ENCODE peak calls at places on chromosome 11, in nine cellular contexts. One of them, this sample, is unnamed.

GRCh38 chr11:9461760-9462134 is 935 bp downstream of the ZNF143 start:
- DNase-seq in fibroblast of the aortic adventitia: peak; percentile 42
- DNase-seq in non-pigmented ciliary epithelial cell: no peak
- DNase-seq in NCI-H774: no peak
- DNase-seq in fibroblast of the conjunctiva: no peak
- DNase-seq in mucosa of gallbladder: no peak
- DNase-seq in HTR-8/SVneo: no peak
- DNase-seq in stimulated activated CD4-positive, alpha-beta T cell treated with anti-CD3 and anti-CD28 coated beads, Interleukin-1b, Interleukin-23, amount 100 ng/mL, for 4 hours: no peak
- DNase-seq in activated naive CD8-positive, alpha-beta T cell treated with anti-CD3 and anti-CD28 coated beads, Interleukin-2, amount 50 U/mL, for 24 hours: no peak
- DNase-seq in this sample: no peak

GRCh38 chr11:100875521-100875869 is 188.4 kb downstream of the ARHGAP42 start:
- DNase-seq in HTR-8/SVneo: no peak
- DNase-seq in fibroblast of the conjunctiva: no peak
- DNase-seq in NCI-H774: no peak
- DNase-seq in fibroblast of the aortic adventitia: no peak
- DNase-seq in mucosa of gallbladder: no peak
- DNase-seq in non-pigmented ciliary epithelial cell: no peak
- DNase-seq in stimulated activated CD4-positive, alpha-beta T cell treated with anti-CD3 and anti-CD28 coated beads, Interleukin-1b, Interleukin-23, amount 100 ng/mL, for 4 hours: no peak
- DNase-seq in activated naive CD8-positive, alpha-beta T cell treated with anti-CD3 and anti-CD28 coated beads, Interleukin-2, amount 50 U/mL, for 24 hours: no peak
- DNase-seq in this sample: no peak

GRCh38 chr11:119845305-119845704 is 116.3 kb upstream of the NECTIN1 start:
- DNase-seq in mucosa of gallbladder: no peak
- DNase-seq in activated naive CD8-positive, alpha-beta T cell treated with anti-CD3 and anti-CD28 coated beads, Interleukin-2, amount 50 U/mL, for 24 hours: no peak
- DNase-seq in NCI-H774: no peak
- DNase-seq in HTR-8/SVneo: no peak
- DNase-seq in fibroblast of the conjunctiva: no peak
- DNase-seq in stimulated activated CD4-positive, alpha-beta T cell treated with anti-CD3 and anti-CD28 coated beads, Interleukin-1b, Interleukin-23, amount 100 ng/mL, for 4 hours: no peak
- DNase-seq in fibroblast of the aortic adventitia: no peak
- DNase-seq in non-pigmented ciliary epithelial cell: no peak
- DNase-seq in this sample: no peak

GRCh38 chr11:83628622-83629347 is 342.6 kb upstream of the CCDC90B start:
- DNase-seq in HTR-8/SVneo: no peak
- DNase-seq in fibroblast of the aortic adventitia: no peak
- DNase-seq in stimulated activated CD4-positive, alpha-beta T cell treated with anti-CD3 and anti-CD28 coated beads, Interleukin-1b, Interleukin-23, amount 100 ng/mL, for 4 hours: no peak
- DNase-seq in non-pigmented ciliary epithelial cell: no peak
- DNase-seq in NCI-H774: no peak
- DNase-seq in activated naive CD8-positive, alpha-beta T cell treated with anti-CD3 and anti-CD28 coated beads, Interleukin-2, amount 50 U/mL, for 24 hours: no peak
- DNase-seq in mucosa of gallbladder: no peak
- DNase-seq in fibroblast of the conjunctiva: no peak
- DNase-seq in this sample: no peak

GRCh38 chr11:88480217-88480616 is 142.7 kb upstream of the CTSC start:
- DNase-seq in non-pigmented ciliary epithelial cell: peak; percentile 73
- DNase-seq in mucosa of gallbladder: no peak
- DNase-seq in HTR-8/SVneo: peak; percentile 25
- DNase-seq in activated naive CD8-positive, alpha-beta T cell treated with anti-CD3 and anti-CD28 coated beads, Interleukin-2, amount 50 U/mL, for 24 hours: no peak
- DNase-seq in stimulated activated CD4-positive, alpha-beta T cell treated with anti-CD3 and anti-CD28 coated beads, Interleukin-1b, Interleukin-23, amount 100 ng/mL, for 4 hours: no peak
- DNase-seq in NCI-H774: no peak
- DNase-seq in fibroblast of the aortic adventitia: peak; percentile 97
- DNase-seq in fibroblast of the conjunctiva: peak; percentile 59
- DNase-seq in this sample: no peak

GRCh38 chr11:125167954-125168821 is 3.6 kb downstream of the PKNOX2 start:
- DNase-seq in fibroblast of the conjunctiva: peak; percentile 79
- DNase-seq in fibroblast of the aortic adventitia: peak; percentile 73
- DNase-seq in activated naive CD8-positive, alpha-beta T cell treated with anti-CD3 and anti-CD28 coated beads, Interleukin-2, amount 50 U/mL, for 24 hours: no peak
- DNase-seq in HTR-8/SVneo: no peak
- DNase-seq in mucosa of gallbladder: no peak
- DNase-seq in stimulated activated CD4-positive, alpha-beta T cell treated with anti-CD3 and anti-CD28 coated beads, Interleukin-1b, Interleukin-23, amount 100 ng/mL, for 4 hours: no peak
- DNase-seq in NCI-H774: no peak
- DNase-seq in non-pigmented ciliary epithelial cell: no peak
- DNase-seq in this sample: no peak

GRCh38 chr11:131412061-131412460 is 41.6 kb downstream of the NTM start:
- DNase-seq in mucosa of gallbladder: no peak
- DNase-seq in NCI-H774: no peak
- DNase-seq in non-pigmented ciliary epithelial cell: no peak
- DNase-seq in activated naive CD8-positive, alpha-beta T cell treated with anti-CD3 and anti-CD28 coated beads, Interleukin-2, amount 50 U/mL, for 24 hours: no peak
- DNase-seq in HTR-8/SVneo: no peak
- DNase-seq in fibroblast of the conjunctiva: no peak
- DNase-seq in stimulated activated CD4-positive, alpha-beta T cell treated with anti-CD3 and anti-CD28 coated beads, Interleukin-1b, Interleukin-23, amount 100 ng/mL, for 4 hours: no peak
- DNase-seq in fibroblast of the aortic adventitia: no peak
- DNase-seq in this sample: no peak

GRCh38 chr11:65781152-65781961 is 581 bp upstream of the AP5B1 start:
- DNase-seq in NCI-H774: no peak
- DNase-seq in activated naive CD8-positive, alpha-beta T cell treated with anti-CD3 and anti-CD28 coated beads, Interleukin-2, amount 50 U/mL, for 24 hours: no peak
- DNase-seq in stimulated activated CD4-positive, alpha-beta T cell treated with anti-CD3 and anti-CD28 coated beads, Interleukin-1b, Interleukin-23, amount 100 ng/mL, for 4 hours: no peak
- DNase-seq in mucosa of gallbladder: no peak
- DNase-seq in non-pigmented ciliary epithelial cell: no peak
- DNase-seq in fibroblast of the aortic adventitia: peak; percentile 9
- DNase-seq in HTR-8/SVneo: no peak
- DNase-seq in fibroblast of the conjunctiva: no peak
- DNase-seq in this sample: peak; percentile 14

GRCh38 chr11:2788751-2789140 is 89.0 kb upstream of the KCNQ1OT1 start:
- DNase-seq in mucosa of gallbladder: no peak
- DNase-seq in HTR-8/SVneo: no peak
- DNase-seq in fibroblast of the conjunctiva: no peak
- DNase-seq in fibroblast of the aortic adventitia: no peak
- DNase-seq in non-pigmented ciliary epithelial cell: no peak
- DNase-seq in activated naive CD8-positive, alpha-beta T cell treated with anti-CD3 and anti-CD28 coated beads, Interleukin-2, amount 50 U/mL, for 24 hours: peak; percentile 0
- DNase-seq in NCI-H774: no peak
- DNase-seq in stimulated activated CD4-positive, alpha-beta T cell treated with anti-CD3 and anti-CD28 coated beads, Interleukin-1b, Interleukin-23, amount 100 ng/mL, for 4 hours: no peak
- DNase-seq in this sample: no peak

GRCh38 chr11:111762981-111763643 is 3.1 kb downstream of the PPP2R1B start:
- DNase-seq in stimulated activated CD4-positive, alpha-beta T cell treated with anti-CD3 and anti-CD28 coated beads, Interleukin-1b, Interleukin-23, amount 100 ng/mL, for 4 hours: no peak
- DNase-seq in activated naive CD8-positive, alpha-beta T cell treated with anti-CD3 and anti-CD28 coated beads, Interleukin-2, amount 50 U/mL, for 24 hours: no peak
- DNase-seq in mucosa of gallbladder: no peak
- DNase-seq in NCI-H774: no peak
- DNase-seq in fibroblast of the aortic adventitia: peak; percentile 44
- DNase-seq in fibroblast of the conjunctiva: no peak
- DNase-seq in non-pigmented ciliary epithelial cell: no peak
- DNase-seq in HTR-8/SVneo: no peak
- DNase-seq in this sample: peak; percentile 29

GRCh38 chr11:119982517-119983239 is 155.2 kb downstream of the TRIM29 start:
- DNase-seq in fibroblast of the aortic adventitia: peak; percentile 7
- DNase-seq in fibroblast of the conjunctiva: peak; percentile 6
- DNase-seq in HTR-8/SVneo: no peak
- DNase-seq in stimulated activated CD4-positive, alpha-beta T cell treated with anti-CD3 and anti-CD28 coated beads, Interleukin-1b, Interleukin-23, amount 100 ng/mL, for 4 hours: no peak
- DNase-seq in mucosa of gallbladder: no peak
- DNase-seq in non-pigmented ciliary epithelial cell: no peak
- DNase-seq in NCI-H774: no peak
- DNase-seq in activated naive CD8-positive, alpha-beta T cell treated with anti-CD3 and anti-CD28 coated beads, Interleukin-2, amount 50 U/mL, for 24 hours: no peak
- DNase-seq in this sample: no peak

GRCh38 chr11:75703709-75704237 is 13.9 kb upstream of the MOGAT2 start:
- DNase-seq in activated naive CD8-positive, alpha-beta T cell treated with anti-CD3 and anti-CD28 coated beads, Interleukin-2, amount 50 U/mL, for 24 hours: no peak
- DNase-seq in HTR-8/SVneo: no peak
- DNase-seq in stimulated activated CD4-positive, alpha-beta T cell treated with anti-CD3 and anti-CD28 coated beads, Interleukin-1b, Interleukin-23, amount 100 ng/mL, for 4 hours: no peak
- DNase-seq in fibroblast of the conjunctiva: no peak
- DNase-seq in fibroblast of the aortic adventitia: no peak
- DNase-seq in mucosa of gallbladder: no peak
- DNase-seq in non-pigmented ciliary epithelial cell: no peak
- DNase-seq in NCI-H774: no peak
- DNase-seq in this sample: no peak

GRCh38 chr11:81197396-81197795 is 1536.3 kb downstream of the FAM181B start:
- DNase-seq in non-pigmented ciliary epithelial cell: no peak
- DNase-seq in fibroblast of the aortic adventitia: no peak
- DNase-seq in activated naive CD8-positive, alpha-beta T cell treated with anti-CD3 and anti-CD28 coated beads, Interleukin-2, amount 50 U/mL, for 24 hours: no peak
- DNase-seq in HTR-8/SVneo: no peak
- DNase-seq in NCI-H774: no peak
- DNase-seq in stimulated activated CD4-positive, alpha-beta T cell treated with anti-CD3 and anti-CD28 coated beads, Interleukin-1b, Interleukin-23, amount 100 ng/mL, for 4 hours: no peak
- DNase-seq in fibroblast of the conjunctiva: no peak
- DNase-seq in mucosa of gallbladder: no peak
- DNase-seq in this sample: no peak

GRCh38 chr11:33507967-33508366 is 192.7 kb downstream of the C11orf91 start:
- DNase-seq in fibroblast of the conjunctiva: no peak
- DNase-seq in NCI-H774: no peak
- DNase-seq in fibroblast of the aortic adventitia: peak; percentile 52
- DNase-seq in stimulated activated CD4-positive, alpha-beta T cell treated with anti-CD3 and anti-CD28 coated beads, Interleukin-1b, Interleukin-23, amount 100 ng/mL, for 4 hours: no peak
- DNase-seq in mucosa of gallbladder: no peak
- DNase-seq in activated naive CD8-positive, alpha-beta T cell treated with anti-CD3 and anti-CD28 coated beads, Interleukin-2, amount 50 U/mL, for 24 hours: no peak
- DNase-seq in non-pigmented ciliary epithelial cell: no peak
- DNase-seq in HTR-8/SVneo: no peak
- DNase-seq in this sample: peak; percentile 85

GRCh38 chr11:6992026-6992425 is 28.1 kb downstream of the ZNF214 start:
- DNase-seq in non-pigmented ciliary epithelial cell: no peak
- DNase-seq in mucosa of gallbladder: no peak
- DNase-seq in fibroblast of the aortic adventitia: peak; percentile 79
- DNase-seq in activated naive CD8-positive, alpha-beta T cell treated with anti-CD3 and anti-CD28 coated beads, Interleukin-2, amount 50 U/mL, for 24 hours: no peak
- DNase-seq in stimulated activated CD4-positive, alpha-beta T cell treated with anti-CD3 and anti-CD28 coated beads, Interleukin-1b, Interleukin-23, amount 100 ng/mL, for 4 hours: no peak
- DNase-seq in NCI-H774: no peak
- DNase-seq in fibroblast of the conjunctiva: no peak
- DNase-seq in HTR-8/SVneo: no peak
- DNase-seq in this sample: no peak

GRCh38 chr11:78860720-78861422 is 286.2 kb upstream of the NARS2 start:
- DNase-seq in NCI-H774: no peak
- DNase-seq in non-pigmented ciliary epithelial cell: no peak
- DNase-seq in fibroblast of the aortic adventitia: peak; percentile 53
- DNase-seq in fibroblast of the conjunctiva: peak; percentile 9
- DNase-seq in mucosa of gallbladder: no peak
- DNase-seq in activated naive CD8-positive, alpha-beta T cell treated with anti-CD3 and anti-CD28 coated beads, Interleukin-2, amount 50 U/mL, for 24 hours: peak; percentile 4
- DNase-seq in HTR-8/SVneo: no peak
- DNase-seq in stimulated activated CD4-positive, alpha-beta T cell treated with anti-CD3 and anti-CD28 coated beads, Interleukin-1b, Interleukin-23, amount 100 ng/mL, for 4 hours: no peak
- DNase-seq in this sample: peak; percentile 63

GRCh38 chr11:115941044-115941443 is 436.8 kb upstream of the CADM1 start:
- DNase-seq in HTR-8/SVneo: no peak
- DNase-seq in activated naive CD8-positive, alpha-beta T cell treated with anti-CD3 and anti-CD28 coated beads, Interleukin-2, amount 50 U/mL, for 24 hours: no peak
- DNase-seq in fibroblast of the aortic adventitia: no peak
- DNase-seq in fibroblast of the conjunctiva: no peak
- DNase-seq in NCI-H774: no peak
- DNase-seq in stimulated activated CD4-positive, alpha-beta T cell treated with anti-CD3 and anti-CD28 coated beads, Interleukin-1b, Interleukin-23, amount 100 ng/mL, for 4 hours: no peak
- DNase-seq in non-pigmented ciliary epithelial cell: no peak
- DNase-seq in mucosa of gallbladder: no peak
- DNase-seq in this sample: no peak

GRCh38 chr11:358129-358805 is 11.0 kb upstream of the B4GALNT4 start:
- DNase-seq in NCI-H774: no peak
- DNase-seq in fibroblast of the aortic adventitia: peak; percentile 31
- DNase-seq in mucosa of gallbladder: no peak
- DNase-seq in stimulated activated CD4-positive, alpha-beta T cell treated with anti-CD3 and anti-CD28 coated beads, Interleukin-1b, Interleukin-23, amount 100 ng/mL, for 4 hours: no peak
- DNase-seq in fibroblast of the conjunctiva: no peak
- DNase-seq in HTR-8/SVneo: no peak
- DNase-seq in activated naive CD8-positive, alpha-beta T cell treated with anti-CD3 and anti-CD28 coated beads, Interleukin-2, amount 50 U/mL, for 24 hours: no peak
- DNase-seq in non-pigmented ciliary epithelial cell: no peak
- DNase-seq in this sample: no peak

GRCh38 chr11:2305862-2306823 is 4.3 kb downstream of the TSPAN32 start:
- DNase-seq in fibroblast of the conjunctiva: peak; percentile 86
- DNase-seq in non-pigmented ciliary epithelial cell: no peak
- DNase-seq in NCI-H774: no peak
- DNase-seq in fibroblast of the aortic adventitia: peak; percentile 94
- DNase-seq in stimulated activated CD4-positive, alpha-beta T cell treated with anti-CD3 and anti-CD28 coated beads, Interleukin-1b, Interleukin-23, amount 100 ng/mL, for 4 hours: no peak
- DNase-seq in HTR-8/SVneo: no peak
- DNase-seq in mucosa of gallbladder: peak; percentile 67
- DNase-seq in activated naive CD8-positive, alpha-beta T cell treated with anti-CD3 and anti-CD28 coated beads, Interleukin-2, amount 50 U/mL, for 24 hours: peak; percentile 27
- DNase-seq in this sample: no peak

GRCh38 chr11:93291889-93292288 is 38.7 kb upstream of the DEUP1 start:
- DNase-seq in fibroblast of the aortic adventitia: no peak
- DNase-seq in non-pigmented ciliary epithelial cell: no peak
- DNase-seq in fibroblast of the conjunctiva: no peak
- DNase-seq in activated naive CD8-positive, alpha-beta T cell treated with anti-CD3 and anti-CD28 coated beads, Interleukin-2, amount 50 U/mL, for 24 hours: no peak
- DNase-seq in HTR-8/SVneo: no peak
- DNase-seq in mucosa of gallbladder: no peak
- DNase-seq in stimulated activated CD4-positive, alpha-beta T cell treated with anti-CD3 and anti-CD28 coated beads, Interleukin-1b, Interleukin-23, amount 100 ng/mL, for 4 hours: no peak
- DNase-seq in NCI-H774: no peak
- DNase-seq in this sample: no peak

GRCh38 chr11:12185914-12186313 is 75.5 kb downstream of the MICAL2 start:
- DNase-seq in activated naive CD8-positive, alpha-beta T cell treated with anti-CD3 and anti-CD28 coated beads, Interleukin-2, amount 50 U/mL, for 24 hours: no peak
- DNase-seq in HTR-8/SVneo: no peak
- DNase-seq in NCI-H774: no peak
- DNase-seq in fibroblast of the aortic adventitia: no peak
- DNase-seq in non-pigmented ciliary epithelial cell: no peak
- DNase-seq in mucosa of gallbladder: no peak
- DNase-seq in stimulated activated CD4-positive, alpha-beta T cell treated with anti-CD3 and anti-CD28 coated beads, Interleukin-1b, Interleukin-23, amount 100 ng/mL, for 4 hours: no peak
- DNase-seq in fibroblast of the conjunctiva: no peak
- DNase-seq in this sample: peak; percentile 88

GRCh38 chr11:59862252-59862651 is 4.0 kb downstream of the TCN1 start:
- DNase-seq in non-pigmented ciliary epithelial cell: no peak
- DNase-seq in activated naive CD8-positive, alpha-beta T cell treated with anti-CD3 and anti-CD28 coated beads, Interleukin-2, amount 50 U/mL, for 24 hours: no peak
- DNase-seq in HTR-8/SVneo: no peak
- DNase-seq in NCI-H774: no peak
- DNase-seq in stimulated activated CD4-positive, alpha-beta T cell treated with anti-CD3 and anti-CD28 coated beads, Interleukin-1b, Interleukin-23, amount 100 ng/mL, for 4 hours: no peak
- DNase-seq in fibroblast of the conjunctiva: no peak
- DNase-seq in mucosa of gallbladder: no peak
- DNase-seq in fibroblast of the aortic adventitia: no peak
- DNase-seq in this sample: no peak

GRCh38 chr11:33769542-33769941 is 4.8 kb downstream of the FBXO3 start:
- DNase-seq in fibroblast of the conjunctiva: no peak
- DNase-seq in non-pigmented ciliary epithelial cell: no peak
- DNase-seq in HTR-8/SVneo: no peak
- DNase-seq in NCI-H774: no peak
- DNase-seq in mucosa of gallbladder: no peak
- DNase-seq in fibroblast of the aortic adventitia: no peak
- DNase-seq in stimulated activated CD4-positive, alpha-beta T cell treated with anti-CD3 and anti-CD28 coated beads, Interleukin-1b, Interleukin-23, amount 100 ng/mL, for 4 hours: no peak
- DNase-seq in activated naive CD8-positive, alpha-beta T cell treated with anti-CD3 and anti-CD28 coated beads, Interleukin-2, amount 50 U/mL, for 24 hours: no peak
- DNase-seq in this sample: no peak

GRCh38 chr11:123233280-123233977 is 38.4 kb upstream of the CLMP start:
- DNase-seq in non-pigmented ciliary epithelial cell: no peak
- DNase-seq in fibroblast of the aortic adventitia: no peak
- DNase-seq in mucosa of gallbladder: no peak
- DNase-seq in NCI-H774: no peak
- DNase-seq in HTR-8/SVneo: no peak
- DNase-seq in activated naive CD8-positive, alpha-beta T cell treated with anti-CD3 and anti-CD28 coated beads, Interleukin-2, amount 50 U/mL, for 24 hours: no peak
- DNase-seq in fibroblast of the conjunctiva: no peak
- DNase-seq in stimulated activated CD4-positive, alpha-beta T cell treated with anti-CD3 and anti-CD28 coated beads, Interleukin-1b, Interleukin-23, amount 100 ng/mL, for 4 hours: no peak
- DNase-seq in this sample: no peak

GRCh38 chr11:64934765-64935633 is 694 bp downstream of the GPHA2 start:
- DNase-seq in HTR-8/SVneo: no peak
- DNase-seq in activated naive CD8-positive, alpha-beta T cell treated with anti-CD3 and anti-CD28 coated beads, Interleukin-2, amount 50 U/mL, for 24 hours: no peak
- DNase-seq in non-pigmented ciliary epithelial cell: no peak
- DNase-seq in stimulated activated CD4-positive, alpha-beta T cell treated with anti-CD3 and anti-CD28 coated beads, Interleukin-1b, Interleukin-23, amount 100 ng/mL, for 4 hours: no peak
- DNase-seq in NCI-H774: no peak
- DNase-seq in fibroblast of the aortic adventitia: no peak
- DNase-seq in mucosa of gallbladder: no peak
- DNase-seq in fibroblast of the conjunctiva: no peak
- DNase-seq in this sample: no peak